ENCODE peak calls at places on chromosomes 11 and 22, in ten cellular contexts. Z is lower lobe of right lung; P is heart left ventricle; D is left ventricle myocardium inferior; F is naive thymus-derived CD8-positive, alpha-beta T cell; A is AG08395; I is activated naive CD4-positive, alpha-beta T cell treated with anti-CD3 and anti-CD28 coated beads, Interleukin-2, amount 50 U/mL, for 72 hours; E is memory B cell; J is NCI-H1092; C is renal cortical epithelial cell. O is an unnamed sample.

GRCh38 chr11:60169264-60169915 is 13.5 kb downstream of the MS4A6A start:
- DNase-seq in Z (no peak), P (no peak), D (no peak), F (no peak), A (no peak), I (no peak), E (no peak), J (no peak), C (peak), O (no peak)

GRCh38 chr11:13260196-13260962 is 17.2 kb upstream of the BMAL1 start:
- DNase-seq in Z (no peak), P (no peak), D (no peak), F (no peak), A (peak), I (no peak), E (no peak), J (no peak), C (peak), O (no peak)

GRCh38 chr11:10490032-10490397 is 35.0 kb downstream of the AMPD3 start:
- DNase-seq in Z (no peak), P (no peak), D (no peak), F (no peak), A (peak), I (no peak), E (no peak), J (no peak), C (no peak), O (no peak)

GRCh38 chr11:1153951-1154487 is 3.7 kb upstream of the MUC5AC start:
- DNase-seq in Z (peak), P (peak), D (no peak), F (no peak), A (peak), I (peak), E (no peak), J (no peak), C (peak), O (no peak)

GRCh38 chr11:65133724-65134123 is 595 bp downstream of the SYVN1 start:
- DNase-seq in Z (no peak), P (no peak), D (peak), F (no peak), A (no peak), I (no peak), E (no peak), J (no peak), C (no peak), O (no peak)

GRCh38 chr11:17561111-17561415 is 14.0 kb downstream of the OTOG start:
- DNase-seq in Z (no peak), P (no peak), D (no peak), F (peak), A (no peak), I (no peak), E (no peak), J (no peak), C (no peak), O (no peak)

GRCh38 chr22:23834830-23835772 is 3.7 kb downstream of the DERL3 start:
- DNase-seq in Z (peak), P (peak), D (peak), F (peak), A (no peak), I (peak), E (no peak), J (no peak), C (no peak), O (no peak)

GRCh38 chr11:83063073-83063754 is 8.5 kb downstream of the RAB30 start:
- DNase-seq in Z (no peak), P (no peak), D (no peak), F (no peak), A (peak), I (no peak), E (peak), J (no peak), C (peak), O (peak)

GRCh38 chr11:79220171-79220570 is 220.7 kb downstream of the TENM4 start:
- DNase-seq in Z (no peak), P (no peak), D (no peak), F (no peak), A (peak), I (no peak), E (no peak), J (no peak), C (no peak), O (no peak)

GRCh38 chr11:43067681-43068080 is 244.1 kb upstream of the API5 start:
- DNase-seq in Z (no peak), P (no peak), D (no peak), F (no peak), A (no peak), I (no peak), E (no peak), J (no peak), C (no peak), O (no peak)

GRCh38 chr11:86209806-86210657 is 34.5 kb upstream of the EED start:
- DNase-seq in Z (no peak), P (no peak), D (no peak), F (no peak), A (no peak), I (no peak), E (no peak), J (no peak), C (peak), O (no peak)

GRCh38 chr11:122235615-122236014 is 119.6 kb upstream of the BLID start:
- DNase-seq in Z (no peak), P (no peak), D (no peak), F (no peak), A (peak), I (no peak), E (no peak), J (no peak), C (peak), O (no peak)

GRCh38 chr22:17913705-17914282 is 110.6 kb downstream of the MICAL3 start:
- DNase-seq in Z (no peak), P (no peak), D (no peak), F (no peak), A (no peak), I (no peak), E (no peak), J (no peak), C (peak), O (no peak)

GRCh38 chr11:117128289-117128688 is 15.8 kb upstream of the PAFAH1B2 start:
- DNase-seq in Z (no peak), P (no peak), D (no peak), F (no peak), A (no peak), I (no peak), E (no peak), J (no peak), C (no peak), O (no peak)

GRCh38 chr22:29268511-29269229 is 602 bp downstream of the EWSR1 start:
- DNase-seq in Z (peak), P (peak), D (peak), F (no peak), A (peak), I (no peak), E (no peak), J (peak), C (no peak), O (no peak)

GRCh38 chr11:68461284-68461861 is 821 bp downstream of the PPP6R3 start:
- DNase-seq in Z (no peak), P (no peak), D (no peak), F (no peak), A (no peak), I (no peak), E (no peak), J (no peak), C (peak), O (no peak)

GRCh38 chr11:45155058-45155551 is 8.7 kb downstream of the PRDM11 start:
- DNase-seq in Z (no peak), P (no peak), D (no peak), F (no peak), A (no peak), I (peak), E (no peak), J (no peak), C (no peak), O (no peak)

GRCh38 chr11:14764899-14765527 is 121.4 kb downstream of the PDE3B start:
- DNase-seq in Z (no peak), P (no peak), D (no peak), F (peak), A (no peak), I (no peak), E (no peak), J (no peak), C (peak), O (peak)

GRCh38 chr11:8717876-8718753 is 35.5 kb downstream of the RPL27A start:
- DNase-seq in Z (no peak), P (no peak), D (peak), F (no peak), A (peak), I (no peak), E (peak), J (no peak), C (peak), O (no peak)

GRCh38 chr11:134905513-134905912 is 493.5 kb upstream of the B3GAT1 start:
- DNase-seq in Z (no peak), P (no peak), D (peak), F (no peak), A (no peak), I (no peak), E (no peak), J (no peak), C (no peak), O (no peak)

GRCh38 chr11:42225664-42226063 is 766.2 kb upstream of the LRRC4C start:
- DNase-seq in Z (no peak), P (no peak), D (no peak), F (no peak), A (no peak), I (no peak), E (no peak), J (no peak), C (no peak), O (no peak)

GRCh38 chr11:7143908-7144307 is 55.1 kb downstream of the RBMXL2 start:
- DNase-seq in Z (no peak), P (no peak), D (no peak), F (no peak), A (no peak), I (no peak), E (no peak), J (no peak), C (peak), O (no peak)

GRCh38 chr11:68450711-68451110 is 9.8 kb upstream of the PPP6R3 start:
- DNase-seq in Z (peak), P (no peak), D (no peak), F (no peak), A (no peak), I (no peak), E (no peak), J (no peak), C (no peak), O (no peak)